ENCODE peak calls at places on chromosomes 2 and 18, in five cellular contexts. A is EH, H is NCI-H1417, R is pancreas, B is pons. M is an unnamed sample.

GRCh38 chr2:162058973-162059668 is 14.9 kb downstream of the DPP4 start:
- DNase-seq in A (peak), H (no peak), R (no peak), B (no peak), M (no peak)

GRCh38 chr2:80852808-80853139 is 548.2 kb upstream of the LRRTM1 start:
- DNase-seq in A (no peak), H (no peak), R (no peak), B (peak), M (no peak)

GRCh38 chr2:75195076-75195691 is 4.1 kb downstream of the TACR1 start:
- DNase-seq in A (no peak), H (no peak), R (no peak), B (no peak), M (no peak)

GRCh38 chr2:198383392-198383791 is 579.0 kb downstream of the PLCL1 start:
- DNase-seq in A (peak), H (no peak), R (no peak), B (no peak), M (peak)

GRCh38 chr2:167856190-167856589 is 391.2 kb downstream of the STK39 start:
- DNase-seq in A (no peak), H (no peak), R (no peak), B (no peak), M (no peak)

GRCh38 chr18:78790960-78791359 is 188.7 kb upstream of the SALL3 start:
- DNase-seq in A (no peak), H (no peak), R (no peak), B (no peak), M (no peak)

GRCh38 chr2:45439788-45440773 is 171.0 kb downstream of the SRBD1 start:
- DNase-seq in A (peak), H (peak), R (no peak), B (no peak), M (peak)

GRCh38 chr2:100909571-100909970 is 89.6 kb downstream of the NPAS2 start:
- DNase-seq in A (no peak), H (no peak), R (no peak), B (no peak), M (no peak)

GRCh38 chr2:38377501-38378258 is 607 bp upstream of the ATL2 start:
- DNase-seq in A (peak), H (peak), R (no peak), B (peak), M (peak)